ENCODE peak calls at places on chromosomes 11 and 22, in five cellular contexts. P, N, C, E and W are unnamed samples.

GRCh38 chr11:126925321-126926093 is 75.1 kb downstream of the KIRREL3 start:
- DNase-seq in P (no peak), N (no peak), C (peak), E (no peak), W (no peak)

GRCh38 chr22:49013707-49014106 is 814.0 kb downstream of the BRD1 start:
- DNase-seq in P (no peak), N (no peak), C (no peak), E (no peak), W (peak)

GRCh38 chr11:61550665-61551227 is 30.1 kb downstream of the SYT7 start:
- DNase-seq in P (no peak), N (no peak), C (no peak), E (no peak), W (no peak)

GRCh38 chr22:25757686-25758085 is 15.7 kb downstream of the MYO18B start:
- DNase-seq in P (no peak), N (no peak), C (no peak), E (no peak), W (no peak)

GRCh38 chr11:32210601-32211000 is 119.7 kb downstream of the RCN1 start:
- DNase-seq in P (no peak), N (no peak), C (peak), E (no peak), W (peak)

GRCh38 chr11:34331329-34331728 is 26.5 kb downstream of the ABTB2 start:
- DNase-seq in P (no peak), N (peak), C (peak), E (no peak), W (no peak)

GRCh38 chr11:86490582-86490981 is 115.9 kb downstream of the CCDC81 start:
- DNase-seq in P (no peak), N (no peak), C (no peak), E (no peak), W (no peak)

GRCh38 chr11:19683141-19683805 is 29.4 kb upstream of the NAV2 start:
- DNase-seq in P (no peak), N (no peak), C (no peak), E (no peak), W (peak)

GRCh38 chr11:1772270-1773130 is 8.8 kb upstream of the CTSD start:
- DNase-seq in P (peak), N (no peak), C (peak), E (no peak), W (peak)

GRCh38 chr11:33531743-33532181 is 168.9 kb downstream of the C11orf91 start:
- DNase-seq in P (peak), N (no peak), C (peak), E (no peak), W (no peak)

GRCh38 chr11:76891285-76891684 is 30.6 kb downstream of the ACER3 start:
- DNase-seq in P (no peak), N (no peak), C (no peak), E (no peak), W (no peak)

GRCh38 chr22:28882545-28882877 is 861 bp upstream of the ZNRF3 start:
- DNase-seq in P (no peak), N (no peak), C (no peak), E (no peak), W (peak)

GRCh38 chr11:125489166-125489565 is 6.9 kb downstream of the FEZ1 start:
- DNase-seq in P (no peak), N (no peak), C (no peak), E (no peak), W (no peak)

GRCh38 chr11:57648791-57649735 is 649 bp downstream of the YPEL4 start:
- DNase-seq in P (no peak), N (no peak), C (no peak), E (no peak), W (no peak)

GRCh38 chr11:113384551-113384950 is 3.0 kb upstream of the ANKK1 start:
- DNase-seq in P (no peak), N (peak), C (peak), E (no peak), W (peak)

GRCh38 chr22:40401981-40402406 is 31.6 kb downstream of the SGSM3 start:
- DNase-seq in P (no peak), N (no peak), C (no peak), E (no peak), W (no peak)

GRCh38 chr22:32904044-32904443 is 102.5 kb downstream of the TIMP3 start:
- DNase-seq in P (peak), N (no peak), C (peak), E (no peak), W (no peak)

GRCh38 chr11:57800444-57801184 is 39.0 kb downstream of the CTNND1 start:
- DNase-seq in P (no peak), N (peak), C (peak), E (peak), W (peak)

GRCh38 chr11:118689503-118689851 is 10.0 kb upstream of the TREH start:
- DNase-seq in P (peak), N (no peak), C (no peak), E (no peak), W (no peak)

GRCh38 chr11:119101759-119102423 is at the start of gene DPAGT1:
- DNase-seq in P (peak), N (peak), C (peak), E (peak), W (peak)

GRCh38 chr11:102683277-102683676 is 22.3 kb downstream of the MMP27 start:
- DNase-seq in P (no peak), N (no peak), C (no peak), E (no peak), W (no peak)

GRCh38 chr11:76266269-76266668 is 60.0 kb upstream of the WNT11 start:
- DNase-seq in P (no peak), N (no peak), C (peak), E (no peak), W (peak)

GRCh38 chr11:62539238-62539925 is 7.2 kb downstream of the AHNAK start:
- DNase-seq in P (peak), N (no peak), C (peak), E (no peak), W (no peak)

GRCh38 chr11:120867531-120867930 is 156.4 kb upstream of the TBCEL start:
- DNase-seq in P (no peak), N (no peak), C (no peak), E (no peak), W (no peak)

GRCh38 chr11:31325162-31325561 is 44.4 kb downstream of the DCDC1 start:
- DNase-seq in P (no peak), N (no peak), C (peak), E (no peak), W (no peak)

GRCh38 chr11:125180413-125181305 is 16.1 kb downstream of the PKNOX2 start:
- DNase-seq in P (no peak), N (no peak), C (peak), E (no peak), W (no peak)

GRCh38 chr11:58958500-58958899 is 19.2 kb downstream of the GLYATL1 start:
- DNase-seq in P (no peak), N (no peak), C (no peak), E (peak), W (no peak)

GRCh38 chr11:63769044-63769718 is 606 bp upstream of the ZFTA start:
- DNase-seq in P (peak), N (no peak), C (no peak), E (no peak), W (no peak)

GRCh38 chr11:113514856-113515255 is 39.7 kb upstream of the DRD2 start:
- DNase-seq in P (no peak), N (no peak), C (no peak), E (no peak), W (no peak)

GRCh38 chr11:113593698-113594308 is 112.3 kb downstream of the TMPRSS5 start:
- DNase-seq in P (no peak), N (no peak), C (no peak), E (peak), W (no peak)

GRCh38 chr11:130897262-130898182 is 18.8 kb downstream of the SNX19 start:
- DNase-seq in P (peak), N (peak), C (peak), E (no peak), W (no peak)

GRCh38 chr11:69444381-69445130 is 36.9 kb upstream of the LINC01488 start:
- DNase-seq in P (peak), N (peak), C (peak), E (no peak), W (peak)
- TF ChIP-seq CTCF in P (no peak), N (peak), C (peak), E (no peak), W (no peak)

GRCh38 chr22:23181763-23182288 is 1.5 kb downstream of the BCR start:
- DNase-seq in P (no peak), N (no peak), C (no peak), E (no peak), W (no peak)

GRCh38 chr22:23178512-23179254 is 1.6 kb upstream of the BCR start:
- DNase-seq in P (peak), N (peak), C (peak), E (no peak), W (peak)

GRCh38 chr22:23179381-23180294 is 671 bp upstream of the BCR start:
- DNase-seq in P (peak), N (no peak), C (no peak), E (no peak), W (no peak)

GRCh38 chr22:23180893-23181762 is 819 bp downstream of the BCR start:
- DNase-seq in P (no peak), N (no peak), C (no peak), E (no peak), W (no peak)

GRCh38 chr22:23180301-23180892 is at the start of gene BCR:
- DNase-seq in P (peak), N (peak), C (peak), E (no peak), W (peak)
- TF ChIP-seq POLR2A in P (peak), N (peak), C (no peak), E (no peak), W (no peak)

GRCh38 chr11:9738126-9738525 is 74.2 kb downstream of the SWAP70 start:
- DNase-seq in P (no peak), N (no peak), C (no peak), E (no peak), W (no peak)
- H3K4me3 ChIP-seq in P (no peak), N (no peak), C (no peak), E (no peak), W (no peak)

DNA sequence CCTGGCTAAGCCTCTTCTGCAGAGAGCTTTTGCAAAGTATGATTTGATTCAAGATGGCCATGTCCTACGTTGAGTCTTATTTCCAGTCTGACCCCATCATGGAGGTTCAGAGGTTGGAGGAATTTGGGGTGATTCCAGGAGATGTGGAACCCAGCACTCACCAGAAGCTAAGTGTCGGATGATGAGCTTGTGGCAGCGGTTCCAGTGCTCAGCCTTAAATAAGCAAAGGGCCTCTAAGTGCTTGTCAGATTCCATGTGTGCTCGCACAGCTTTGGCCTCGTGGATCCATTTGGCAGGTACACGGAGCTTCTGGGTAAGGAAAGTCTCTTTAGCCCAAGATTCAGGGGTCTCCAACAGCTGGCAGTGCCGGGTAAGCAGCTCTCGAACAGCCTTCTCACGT is 11.9 kb upstream of the CHRNA10 start:
- DNase-seq in P (no peak), N (no peak), C (no peak), E (no peak), W (no peak)
- TF ChIP-seq CTCF in P (no peak), N (no peak), C (no peak), E (no peak), W (no peak)

GRCh38 chr11:95150977-95151684 is 61.5 kb downstream of the ENDOD1 start:
- DNase-seq in P (peak), N (peak), C (peak), E (peak), W (peak)
- TF ChIP-seq POLR2A in P (peak), N (peak), C (no peak), E (peak), W (no peak)

DNA sequence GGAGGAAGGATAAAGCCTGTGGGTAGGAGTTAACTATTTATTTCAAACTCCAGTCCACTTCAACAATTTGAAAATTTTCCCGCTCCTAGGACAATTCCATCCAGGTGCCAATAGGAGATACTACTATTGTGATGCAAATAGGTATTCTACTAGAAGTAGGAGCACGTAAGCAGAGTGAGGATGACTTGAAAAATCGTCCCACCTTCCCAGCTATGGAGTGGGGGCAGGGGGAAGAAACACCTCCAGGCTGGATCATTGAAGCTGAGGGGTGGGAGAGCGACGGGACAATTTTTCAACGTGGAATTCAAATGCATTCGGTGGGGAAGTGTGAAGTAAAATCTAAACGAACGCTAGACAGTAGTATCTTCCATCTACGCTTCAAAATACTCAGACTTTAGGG is 612 bp upstream of the ARHGAP42 start:
- DNase-seq in P (no peak), N (no peak), C (no peak), E (no peak), W (no peak)
- H3K4me3 ChIP-seq in P (peak), N (peak), C (peak), E (peak), W (no peak)

GRCh38 chr11:74094393-74094792 is 76.4 kb downstream of the C2CD3 start:
- DNase-seq in P (no peak), N (no peak), C (no peak), E (no peak), W (no peak)

GRCh38 chr11:74092425-74092824 is 78.4 kb downstream of the C2CD3 start:
- DNase-seq in P (no peak), N (no peak), C (no peak), E (no peak), W (no peak)

GRCh38 chr11:74086242-74086884 is 77.5 kb upstream of the UCP3 start:
- DNase-seq in P (no peak), N (no peak), C (no peak), E (no peak), W (no peak)

GRCh38 chr11:74091549-74091948 is 79.3 kb downstream of the C2CD3 start:
- DNase-seq in P (no peak), N (no peak), C (no peak), E (no peak), W (no peak)

DNA sequence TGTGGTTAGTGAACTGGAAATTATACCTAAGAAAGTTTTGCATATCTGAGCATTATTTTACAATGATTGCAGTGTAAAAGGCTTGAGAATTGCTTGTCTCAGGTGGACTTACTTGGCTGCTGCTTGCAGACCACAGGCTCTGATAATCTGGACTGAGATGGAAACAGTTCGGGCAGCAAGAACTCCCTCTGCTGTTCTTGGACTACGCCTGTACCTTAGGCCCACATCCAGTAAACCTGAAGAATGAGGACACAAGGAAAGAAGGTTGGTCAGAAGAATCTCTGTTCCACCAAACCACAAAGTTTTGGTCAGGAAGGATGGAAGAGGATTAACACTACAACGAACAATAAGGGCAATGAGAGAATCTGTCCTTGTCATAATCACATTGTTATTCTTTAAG is 80.1 kb downstream of the C2CD3 start:
- DNase-seq in P (no peak), N (no peak), C (peak), E (no peak), W (no peak)
- TF ChIP-seq CTCF in P (no peak), N (no peak), C (peak), E (peak), W (no peak)